ENCODE peak calls at places on chromosomes 1 and 21, in seven cellular contexts. Y, K, T, J, L, U and X are unnamed samples.

GRCh38 chr1:69824932-69825331 is 257.2 kb downstream of the LRRC7 start:
- DNase-seq in U (no peak), J (no peak), L (no peak), Y (no peak), K (no peak), T (no peak), X (no peak)

GRCh38 chr1:42430751-42431150 is 25.1 kb downstream of the ZMYND12 start:
- DNase-seq in J (no peak), T (no peak), K (no peak), Y (no peak), U (no peak), L (peak; percentile 28), X (no peak)

GRCh38 chr1:228853191-228853590 is 117.9 kb downstream of the RHOU start:
- DNase-seq in T (no peak), J (no peak), L (no peak), U (no peak), K (no peak), Y (no peak), X (no peak)

GRCh38 chr21:24693779-24694178 is 913.5 kb downstream of the MRPL39 start:
- DNase-seq in K (no peak), U (no peak), L (no peak), T (no peak), J (no peak), Y (no peak), X (no peak)

GRCh38 chr1:31453384-31454079 is 40.5 kb downstream of the SERINC2 start:
- DNase-seq in U (no peak), Y (no peak), L (no peak), K (no peak), T (no peak), J (no peak), X (no peak)

GRCh38 chr1:39574646-39575045 is 1.9 kb downstream of the PABPC4 start:
- DNase-seq in U (peak; percentile 28), K (no peak), J (peak; percentile 20), L (peak; percentile 47), T (no peak), Y (no peak), X (peak; percentile 52)

GRCh38 chr1:15749399-15750291 is 7.3 kb downstream of the TMEM82 start:
- DNase-seq in K (no peak), J (peak; percentile 77), L (no peak), U (no peak), T (no peak), Y (no peak), X (no peak)

GRCh38 chr1:210683403-210684047 is 354.8 kb downstream of the HHAT start:
- DNase-seq in T (no peak), J (no peak), Y (no peak), L (no peak), K (no peak), U (no peak), X (no peak)

GRCh38 chr1:23809751-23810171 is 9.2 kb upstream of the GALE start:
- DNase-seq in K (peak; percentile 72), Y (peak; percentile 93), J (peak; percentile 75), T (peak; percentile 62), U (peak; percentile 68), L (peak; percentile 88), X (peak; percentile 91)

GRCh38 chr1:2587860-2588571 is 1.4 kb downstream of the PRXL2B start:
- DNase-seq in L (no peak), K (no peak), J (no peak), Y (peak; percentile 88), T (no peak), U (no peak), X (no peak)

GRCh38 chr1:247639381-247639981 is 34.1 kb downstream of the OR2G3 start:
- DNase-seq in T (no peak), J (no peak), L (peak; percentile 83), K (peak; percentile 55), Y (peak; percentile 93), U (peak; percentile 54), X (peak; percentile 89)

GRCh38 chr1:214455971-214456867 is 95.2 kb downstream of the PTPN14 start:
- DNase-seq in T (no peak), K (no peak), U (no peak), L (no peak), Y (no peak), J (no peak), X (no peak)

GRCh38 chr21:39094847-39095525 is 88.3 kb downstream of the PSMG1 start:
- DNase-seq in K (no peak), J (peak; percentile 97), U (no peak), Y (no peak), L (no peak), T (no peak), X (no peak)

GRCh38 chr1:86913399-86913895 is 479 bp downstream of the SELENOF start:
- DNase-seq in Y (peak; percentile 85), J (peak; percentile 52), T (no peak), L (peak; percentile 58), U (peak; percentile 26), K (no peak), X (peak; percentile 61)

GRCh38 chr1:66575739-66576138 is 41.8 kb downstream of the SGIP1 start:
- DNase-seq in T (no peak), J (peak; percentile 88), U (no peak), Y (no peak), K (no peak), L (no peak), X (no peak)

GRCh38 chr1:227328405-227329019 is 10.2 kb upstream of the CDC42BPA start:
- DNase-seq in Y (no peak), U (no peak), J (no peak), K (no peak), T (no peak), L (no peak), X (no peak)

GRCh38 chr1:218752126-218752525 is 407.0 kb downstream of the TGFB2 start:
- DNase-seq in J (no peak), K (no peak), T (no peak), Y (no peak), U (no peak), L (no peak), X (no peak)

GRCh38 chr1:170168263-170168662 is 22.5 kb downstream of the NTMT2 start:
- DNase-seq in K (no peak), J (peak; percentile 36), U (no peak), T (no peak), Y (no peak), L (no peak), X (no peak)

GRCh38 chr1:145708063-145708462 is 895 bp upstream of the PDZK1 start:
- DNase-seq in K (no peak), J (no peak), U (no peak), T (no peak), Y (no peak), L (no peak), X (no peak)

GRCh38 chr1:150484861-150485260 is 2.4 kb upstream of the TARS2 start:
- DNase-seq in L (peak; percentile 16), Y (peak; percentile 33), K (no peak), J (peak; percentile 54), T (no peak), U (no peak), X (no peak)

GRCh38 chr21:33286600-33287456 is 20.7 kb downstream of the IL10RB start:
- DNase-seq in T (no peak), J (peak; percentile 87), L (peak; percentile 54), K (peak; percentile 63), U (peak; percentile 40), Y (no peak), X (peak; percentile 62)

GRCh38 chr1:42815938-42816599 is 853 bp upstream of the ERMAP start:
- DNase-seq in U (no peak), K (no peak), L (peak; percentile 12), Y (no peak), J (peak; percentile 15), T (no peak), X (no peak)

GRCh38 chr21:45003331-45004058 is 63.7 kb downstream of the SLX9 start:
- DNase-seq in U (no peak), L (no peak), J (no peak), K (no peak), T (no peak), Y (peak; percentile 63), X (no peak)

GRCh38 chr1:69535490-69535889 is 32.2 kb upstream of the LRRC7 start:
- DNase-seq in U (no peak), L (no peak), J (no peak), K (no peak), Y (no peak), T (no peak), X (no peak)

GRCh38 chr1:114510235-114511047 is 562 bp downstream of the TRIM33 start:
- DNase-seq in K (peak; percentile 51), U (peak; percentile 62), Y (no peak), T (peak; percentile 23), L (peak; percentile 50), J (peak; percentile 21), X (peak; percentile 61)

GRCh38 chr1:54273092-54273836 is 73.3 kb downstream of the MRPL37 start:
- DNase-seq in T (no peak), L (no peak), U (peak; percentile 89), Y (no peak), K (peak; percentile 65), J (peak; percentile 81), X (peak; percentile 48)

GRCh38 chr1:172144445-172145060 is 275.9 kb upstream of the C1orf105 start:
- DNase-seq in L (peak; percentile 47), J (peak; percentile 98), T (no peak), U (peak; percentile 41), Y (peak; percentile 71), K (peak; percentile 84), X (peak; percentile 60)

DNA sequence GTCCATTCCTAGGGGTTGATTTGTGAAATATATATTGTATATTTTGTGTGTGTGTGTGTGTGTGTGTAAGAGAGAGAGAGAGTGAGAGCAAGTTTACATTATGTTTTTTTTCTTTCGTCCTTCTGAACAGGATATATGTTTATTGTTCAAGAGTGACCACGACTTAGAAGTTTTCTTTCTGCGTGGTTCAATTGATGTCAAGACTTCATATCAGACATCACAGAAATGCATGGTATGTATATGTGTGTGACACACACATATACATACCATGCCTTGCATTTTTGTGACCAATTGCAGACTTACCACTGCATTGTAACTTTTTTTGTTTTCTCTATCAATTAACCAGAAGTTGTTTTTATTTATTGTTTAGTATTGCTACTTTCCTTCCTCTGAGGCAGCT is 2.5 kb downstream of the RASAL2 start:
- DNase-seq in K (no peak), L (no peak), T (no peak), U (no peak), Y (no peak), J (peak; percentile 19), X (no peak)
- H3K4me3 ChIP-seq in K (peak overlapping the region; percentile 92), L (no peak overlapping the region), T (no peak overlapping the region), U (no peak overlapping the region), Y (peak overlapping the region; percentile 87), J (peak overlapping the region; percentile 94), X (no peak overlapping the region)

GRCh38 chr21:41762236-41762635 is 4.6 kb downstream of the RIPK4 start:
- DNase-seq in K (no peak), L (no peak), J (no peak), T (no peak), U (no peak), Y (no peak), X (no peak)
- H3K4me3 ChIP-seq in K (no peak overlapping the region), L (no peak overlapping the region), J (no peak overlapping the region), T (no peak overlapping the region), U (no peak overlapping the region), Y (peak overlapping the region; percentile 44), X (no peak overlapping the region)

GRCh38 chr1:155912056-155912536 is 947 bp upstream of the RIT1 start:
- DNase-seq in L (peak; percentile 14), T (no peak), J (no peak), U (no peak), K (no peak), Y (no peak), X (peak; percentile 33)
- H3K4me3 ChIP-seq in L (no peak overlapping the region), T (no peak overlapping the region), J (no peak overlapping the region), U (no peak overlapping the region), K (no peak overlapping the region), Y (peak overlapping the region; percentile 84), X (no peak overlapping the region)

GRCh38 chr1:233473549-233474204 is 140.2 kb upstream of the KCNK1 start:
- DNase-seq in J (no peak), L (no peak), Y (no peak), T (no peak), U (no peak), K (no peak), X (no peak)

GRCh38 chr1:233465745-233466343 is 138.3 kb downstream of the MAP3K21 start:
- DNase-seq in U (no peak), Y (no peak), T (no peak), J (no peak), K (no peak), L (no peak), X (no peak)

GRCh38 chr1:233470738-233471499 is 143.0 kb upstream of the KCNK1 start:
- DNase-seq in J (no peak), L (no peak), T (no peak), U (no peak), Y (no peak), K (no peak), X (no peak)
- H3K4me3 ChIP-seq in J (no peak overlapping the region), L (no peak overlapping the region), T (no peak overlapping the region), U (no peak overlapping the region), Y (no peak overlapping the region), K (no peak overlapping the region), X (no peak overlapping the region)